ENCODE peak calls at places on chromosomes 7 and 10, in five cellular contexts. Z is A549, C is stomach, M is sigmoid colon, O is suprapubic skin. W is an unnamed sample.

GRCh38 chr10:30390207-30390606 is 41.1 kb upstream of the MTPAP start:
- DNase-seq in Z (no peak), O (no peak), C (no peak), M (no peak), W (no peak)

GRCh38 chr7:38798552-38799267 is 110.3 kb downstream of the VPS41 start:
- DNase-seq in M (no peak), C (no peak), Z (no peak), O (no peak), W (no peak)

GRCh38 chr7:101121996-101122932 is 4.6 kb upstream of the SERPINE1 start:
- DNase-seq in O (peak), C (peak), Z (peak), M (peak), W (peak)

GRCh38 chr7:1252543-1253090 is 19.9 kb downstream of the UNCX start:
- DNase-seq in O (no peak), Z (no peak), M (no peak), C (no peak), W (no peak)

GRCh38 chr7:2641406-2642393 is 9.9 kb downstream of the TTYH3 start:
- DNase-seq in Z (no peak), M (peak), O (peak), C (peak), W (peak)

GRCh38 chr10:129784891-129785290 is 179.2 kb downstream of the EBF3 start:
- DNase-seq in Z (no peak), M (peak), C (no peak), O (no peak), W (no peak)

GRCh38 chr10:90912176-90912575 is 8.7 kb downstream of the ANKRD1 start:
- DNase-seq in C (no peak), M (no peak), O (no peak), Z (no peak), W (no peak)

GRCh38 chr10:129888784-129889616 is 75.1 kb downstream of the EBF3 start:
- DNase-seq in C (no peak), O (peak), M (no peak), Z (peak), W (no peak)

GRCh38 chr10:69654376-69654775 is 24.3 kb downstream of the FAM241B start:
- DNase-seq in O (no peak), Z (no peak), M (no peak), C (no peak), W (no peak)

GRCh38 chr7:40815512-40815911 is 680.7 kb downstream of the SUGCT start:
- DNase-seq in Z (no peak), O (no peak), C (no peak), M (no peak), W (no peak)

GRCh38 chr10:58651040-58651439 is 138.4 kb downstream of the BICC1 start:
- DNase-seq in M (no peak), Z (no peak), C (no peak), O (no peak), W (peak)

GRCh38 chr7:27181795-27182275 is 3.2 kb downstream of the HOXA11 start:
- DNase-seq in M (peak), Z (no peak), O (peak), C (peak), W (peak)

GRCh38 chr7:128022631-128023532 is 8.4 kb downstream of the LRRC4 start:
- DNase-seq in Z (peak), M (no peak), O (no peak), C (no peak), W (no peak)

GRCh38 chr10:6617319-6618076 is 37.4 kb upstream of the PRKCQ start:
- DNase-seq in O (no peak), C (no peak), M (no peak), Z (no peak), W (no peak)

GRCh38 chr7:92061154-92061553 is 73.1 kb downstream of the CYP51A1 start:
- DNase-seq in M (no peak), C (no peak), Z (no peak), O (no peak), W (no peak)
- H3K27ac ChIP-seq in M (no peak), C (no peak), Z (no peak), O (no peak), W (no peak)

DNA sequence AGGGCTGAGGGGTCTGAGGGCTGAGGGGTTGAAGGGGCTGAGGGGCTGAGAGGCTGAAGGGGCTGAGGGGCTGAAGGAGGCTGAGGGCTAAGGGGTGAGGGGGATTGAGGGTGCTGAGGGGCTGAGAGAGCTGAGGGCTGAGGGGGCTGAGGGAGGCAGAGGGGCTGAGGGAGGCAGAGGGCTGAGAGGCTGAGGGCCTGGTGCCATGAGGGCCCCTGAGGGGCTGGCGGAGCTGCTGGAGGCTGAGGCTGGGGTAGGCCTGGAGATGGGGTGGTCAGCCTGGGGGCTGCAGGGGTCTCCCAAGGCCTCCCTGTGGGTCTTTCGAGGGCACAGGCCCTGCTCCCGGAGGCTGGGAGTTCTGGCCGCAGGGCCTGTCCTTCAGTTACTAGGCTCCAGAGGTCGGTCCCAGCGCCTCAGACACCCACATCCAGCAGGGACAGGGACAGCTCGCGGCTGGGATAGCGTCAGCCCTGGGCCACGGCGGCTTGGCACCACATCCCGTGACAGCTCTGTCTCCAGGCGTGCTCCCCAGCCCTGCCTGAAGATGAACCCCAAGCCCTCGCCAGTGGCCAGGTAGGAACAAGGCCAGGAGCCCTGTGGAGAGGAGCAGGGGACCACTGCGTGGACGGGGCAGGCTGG is 16.9 kb downstream of the MYO1G start:
- DNase-seq in M (no peak), Z (no peak), C (no peak), O (no peak), W (no peak)
- TF ChIP-seq POLR2A in M (no peak), Z (no peak), C (no peak), O (no peak), W (no peak)

DNA sequence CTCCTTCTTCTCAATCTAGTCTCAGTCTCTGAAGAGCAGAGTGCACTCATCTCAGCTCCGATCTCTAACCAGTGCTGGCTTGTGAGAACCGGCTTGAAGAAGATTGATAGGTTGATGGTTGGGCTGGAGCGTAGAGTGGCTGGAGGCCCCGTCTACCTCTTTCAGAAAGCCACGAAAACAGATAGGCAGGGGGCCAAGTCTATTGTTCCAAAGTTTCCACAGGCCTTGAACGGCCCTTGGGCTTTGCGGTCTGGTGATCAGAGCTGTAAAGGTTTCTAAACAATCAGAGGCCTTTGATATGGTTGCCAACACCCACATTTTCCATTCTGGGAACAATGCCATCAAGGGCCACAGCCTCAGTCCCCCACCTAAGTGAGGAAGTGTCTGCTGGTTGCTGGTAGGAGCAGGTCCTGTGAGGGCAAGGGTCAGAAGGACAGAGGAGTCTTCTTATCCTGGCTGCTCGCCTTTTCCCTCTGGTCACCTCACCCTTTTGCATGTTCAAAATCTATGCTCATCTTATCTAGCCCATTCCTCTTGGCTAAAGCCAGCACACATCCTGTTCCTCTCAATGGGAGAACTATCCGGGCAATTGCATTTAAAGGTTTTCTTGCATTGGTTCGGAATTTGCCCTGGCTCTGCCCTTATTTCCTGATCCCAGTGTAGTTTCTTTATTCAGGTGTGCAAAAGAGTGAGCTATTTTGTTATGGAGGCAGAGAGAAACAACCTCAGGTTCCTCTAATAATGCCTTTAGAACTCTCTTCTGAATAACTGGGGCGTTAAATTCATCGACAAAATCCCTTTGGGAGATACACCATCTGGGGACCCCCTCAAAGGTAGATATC is 70.3 kb upstream of the KMT2E start:
- DNase-seq in O (no peak), Z (peak), C (peak), M (peak), W (no peak)
- TF ChIP-seq EP300 in O (no peak), Z (no peak), C (no peak), M (no peak), W (no peak)

DNA sequence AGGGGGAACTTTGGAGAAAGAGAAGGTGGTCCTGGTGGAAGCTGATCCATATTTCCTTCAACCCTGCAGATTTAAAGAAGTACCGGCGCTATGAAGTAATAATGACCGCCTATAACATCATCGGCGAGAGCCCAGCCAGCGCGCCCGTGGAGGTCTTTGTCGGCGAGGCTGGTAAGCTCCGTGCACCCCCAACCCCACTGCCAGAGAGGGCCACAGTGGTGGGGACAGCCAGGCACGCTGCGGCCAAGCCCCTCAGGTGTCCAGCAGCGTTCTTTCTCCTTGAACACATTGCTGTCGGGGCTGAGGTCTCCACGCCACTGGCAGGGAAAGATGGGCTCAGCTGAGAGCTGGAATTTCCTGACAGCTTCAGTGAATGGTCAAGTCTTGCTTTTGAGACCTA is 503.7 kb upstream of the FOXK1 start:
- DNase-seq in O (no peak), C (no peak), M (no peak), Z (no peak), W (no peak)
- H3K27ac ChIP-seq in O (no peak), C (no peak), M (no peak), Z (no peak), W (no peak)

GRCh38 chr10:17229717-17229966 is 1.6 kb downstream of the VIM start:
- DNase-seq in M (no peak), Z (peak), C (no peak), O (no peak), W (no peak)

GRCh38 chr10:17227367-17228080 is 517 bp upstream of the VIM start:
- DNase-seq in M (no peak), C (no peak), Z (peak), O (no peak), W (no peak)

GRCh38 chr10:17228081-17229015 is at the start of gene VIM:
- DNase-seq in Z (peak), C (peak), O (peak), M (peak), W (peak)

GRCh38 chr10:17229967-17230682 is 2.1 kb downstream of the VIM start:
- DNase-seq in M (peak), Z (peak), O (peak), C (peak), W (peak)

DNA sequence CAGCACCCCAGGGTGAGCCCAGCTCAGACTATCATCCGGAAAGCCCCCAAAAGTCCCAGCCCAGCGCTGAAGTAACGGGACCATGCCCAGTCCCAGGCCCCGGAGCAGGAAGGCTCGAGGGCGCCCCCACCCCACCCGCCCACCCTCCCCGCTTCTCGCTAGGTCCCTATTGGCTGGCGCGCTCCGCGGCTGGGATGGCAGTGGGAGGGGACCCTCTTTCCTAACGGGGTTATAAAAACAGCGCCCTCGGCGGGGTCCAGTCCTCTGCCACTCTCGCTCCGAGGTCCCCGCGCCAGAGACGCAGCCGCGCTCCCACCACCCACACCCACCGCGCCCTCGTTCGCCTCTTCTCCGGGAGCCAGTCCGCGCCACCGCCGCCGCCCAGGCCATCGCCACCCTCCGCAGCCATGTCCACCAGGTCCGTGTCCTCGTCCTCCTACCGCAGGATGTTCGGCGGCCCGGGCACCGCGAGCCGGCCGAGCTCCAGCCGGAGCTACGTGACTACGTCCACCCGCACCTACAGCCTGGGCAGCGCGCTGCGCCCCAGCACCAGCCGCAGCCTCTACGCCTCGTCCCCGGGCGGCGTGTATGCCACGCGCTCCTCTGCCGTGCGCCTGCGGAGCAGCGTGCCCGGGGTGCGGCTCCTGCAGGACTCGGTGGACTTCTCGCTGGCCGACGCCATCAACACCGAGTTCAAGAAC is 1.1 kb downstream of the VIM start:
- DNase-seq in C (peak), O (peak), M (peak), Z (peak), W (peak)
- TF ChIP-seq POLR2A in C (no peak), O (peak), M (peak), Z (peak), W (peak)

DNA sequence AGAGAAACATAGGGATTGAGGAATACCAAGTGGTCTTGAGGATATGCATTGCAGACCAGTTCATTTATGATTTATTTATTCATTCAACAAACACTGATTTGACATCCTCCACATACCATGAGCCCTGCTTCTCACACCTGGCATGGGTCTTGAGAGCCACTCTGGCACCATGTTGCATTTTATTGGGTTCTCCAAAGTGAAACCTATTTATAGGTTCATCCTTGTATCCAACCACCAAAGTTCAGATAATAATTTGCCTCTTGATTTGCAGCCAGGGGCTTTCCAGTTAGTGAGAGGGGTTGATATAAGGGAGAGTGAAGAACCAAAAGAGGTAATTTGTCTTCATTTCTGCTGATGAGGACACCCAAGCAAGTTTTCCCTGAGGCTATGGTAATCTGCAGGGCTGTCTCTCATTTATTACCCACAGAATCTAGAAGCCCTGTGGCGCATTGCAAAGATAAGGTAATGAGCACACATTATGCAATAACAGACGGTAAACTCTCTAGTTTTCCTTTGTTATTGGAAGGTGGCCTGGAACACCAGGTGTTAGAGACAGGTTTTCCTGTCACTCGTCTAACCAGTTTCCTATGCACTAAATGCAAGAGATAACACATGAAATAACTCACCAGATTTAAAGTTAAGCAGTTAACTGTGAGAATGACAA is 28.8 kb upstream of the ICA1 start:
- DNase-seq in C (peak), O (no peak), M (no peak), Z (no peak), W (no peak)
- TF ChIP-seq EP300 in C (no peak), O (no peak), M (no peak), Z (no peak), W (no peak)

GRCh38 chr7:78261302-78261701 is 462.7 kb downstream of the PHTF2 start:
- DNase-seq in M (no peak), C (no peak), O (no peak), Z (no peak), W (no peak)
- H3K27ac ChIP-seq in M (no peak), C (no peak), O (no peak), Z (no peak), W (no peak)

DNA sequence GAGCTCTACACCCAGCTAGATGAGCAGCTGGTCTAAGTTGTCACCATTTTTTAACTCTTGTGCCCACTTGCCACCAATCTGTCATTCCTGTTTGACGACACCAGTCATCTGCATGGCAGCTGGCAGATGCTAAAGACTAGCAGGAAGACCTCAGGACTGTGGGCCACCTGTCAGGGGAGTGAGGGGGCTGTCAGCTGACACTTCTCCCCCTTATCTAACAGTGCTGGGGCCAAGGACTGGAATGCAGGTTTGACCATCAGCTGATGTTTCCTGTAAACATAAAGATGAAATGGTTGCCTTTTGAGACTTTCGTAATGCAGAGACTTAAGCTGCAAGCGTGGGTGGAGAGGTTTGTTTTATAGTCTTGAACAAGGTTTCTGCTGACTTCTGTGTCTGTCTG is 93.5 kb downstream of the WNT2 start:
- DNase-seq in O (no peak), C (no peak), Z (no peak), M (no peak), W (no peak)
- TF ChIP-seq POLR2A in O (no peak), C (no peak), Z (no peak), M (no peak), W (no peak)

DNA sequence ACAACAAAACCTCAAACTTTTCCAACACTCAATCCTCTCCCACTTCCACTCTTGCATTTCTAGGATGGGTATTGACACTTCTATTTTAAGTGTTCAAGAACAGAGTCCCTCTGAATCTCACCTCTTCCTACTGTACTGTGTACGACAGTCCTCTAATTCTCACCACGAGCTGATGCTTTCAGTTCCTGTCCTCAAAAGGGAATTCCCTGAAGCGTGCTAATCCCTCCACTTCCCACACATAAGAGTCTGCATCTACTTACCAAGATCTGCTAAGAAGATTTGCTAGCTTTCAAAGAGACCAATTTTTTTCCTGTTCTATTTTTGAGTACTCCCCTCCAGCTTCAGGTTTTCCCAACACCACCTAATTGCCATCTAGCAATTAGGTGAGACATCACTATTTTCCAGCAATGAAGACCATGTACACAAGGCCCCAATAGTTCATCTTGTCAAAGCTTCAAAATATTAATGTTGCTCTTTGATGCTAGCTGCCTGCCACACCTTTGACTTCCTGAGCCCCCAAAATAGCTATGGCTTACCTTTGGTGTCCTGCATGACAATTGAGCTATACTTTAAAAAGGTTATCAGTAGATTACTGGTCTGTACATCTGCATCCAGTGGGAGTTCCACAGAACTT is 54.4 kb downstream of the ARMH3 start:
- DNase-seq in M (no peak), O (no peak), C (no peak), Z (no peak), W (no peak)
- TF ChIP-seq EP300 in M (no peak), O (no peak), C (no peak), Z (no peak), W (no peak)

GRCh38 chr10:74415440-74415839 is 264.4 kb downstream of the ADK start:
- DNase-seq in O (no peak), Z (no peak), M (no peak), C (no peak), W (no peak)
- H3K27ac ChIP-seq in O (no peak), Z (no peak), M (no peak), C (no peak), W (no peak)